ENCODE peak calls at places on chromosomes 3 and 15, in ten cellular contexts. A is breast epithelium, M is pancreas, D is tibial nerve, N is sigmoid colon, R is neural progenitor cell, Z is mammary epithelial cell, C is heart right ventricle, K is cardiac muscle cell, P is tibial artery. E is an unnamed sample.

GRCh38 chr3:142498397-142499180 is 50.8 kb upstream of the XRN1 start:
- DNase-seq in A (no peak), M (no peak), D (no peak), N (no peak), R (no peak), Z (peak; percentile 66), C (no peak), K (peak; percentile 36), P (no peak), E (no peak)

GRCh38 chr15:79994651-79995050 is 23.7 kb upstream of the BCL2A1 start:
- DNase-seq in A (peak; percentile 45), M (no peak), D (no peak), N (no peak), R (no peak), Z (peak; percentile 84), C (no peak), K (no peak), P (no peak), E (no peak)

GRCh38 chr3:14261229-14261628 is 82.6 kb downstream of the LSM3 start:
- DNase-seq in A (peak; percentile 79), M (peak; percentile 82), D (peak; percentile 90), N (peak; percentile 91), R (peak; percentile 84), Z (peak; percentile 46), C (peak; percentile 81), K (peak; percentile 88), P (peak; percentile 70), E (peak; percentile 77)

GRCh38 chr3:172315401-172316091 is 132.7 kb downstream of the GHSR start:
- DNase-seq in A (no peak), M (no peak), D (no peak), N (peak; percentile 75), R (no peak), Z (peak; percentile 58), C (peak; percentile 60), K (peak; percentile 81), P (no peak), E (no peak)

GRCh38 chr3:143331336-143331735 is 211.8 kb downstream of the CHST2 start:
- DNase-seq in A (no peak), M (no peak), D (no peak), N (no peak), R (no peak), Z (no peak), C (no peak), K (peak; percentile 48), P (no peak), E (no peak)

GRCh38 chr3:117700573-117701360 is 991.2 kb downstream of the TUSC7 start:
- DNase-seq in A (no peak), M (no peak), D (no peak), N (no peak), R (no peak), Z (no peak), C (no peak), K (no peak), P (no peak), E (no peak)

GRCh38 chr3:30343861-30344260 is 262.5 kb upstream of the TGFBR2 start:
- DNase-seq in A (no peak), M (no peak), D (no peak), N (no peak), R (no peak), Z (no peak), C (no peak), K (no peak), P (no peak), E (no peak)

GRCh38 chr3:57279685-57280084 is 12.8 kb downstream of the ASB14 start:
- DNase-seq in A (no peak), M (no peak), D (no peak), N (no peak), R (no peak), Z (no peak), C (no peak), K (no peak), P (no peak), E (no peak)

GRCh38 chr15:87031545-87032230 is 952.0 kb downstream of the AGBL1 start:
- DNase-seq in A (no peak), M (no peak), D (no peak), N (no peak), R (no peak), Z (peak; percentile 55), C (no peak), K (peak; percentile 1), P (no peak), E (peak; percentile 36)

GRCh38 chr15:39778031-39778430 is 4.6 kb downstream of the FSIP1 start:
- DNase-seq in A (no peak), M (no peak), D (no peak), N (no peak), R (no peak), Z (no peak), C (no peak), K (no peak), P (no peak), E (no peak)

GRCh38 chr3:58581328-58582091 is 4.3 kb upstream of the FAM107A start:
- DNase-seq in A (no peak), M (no peak), D (no peak), N (no peak), R (peak; percentile 95), Z (no peak), C (no peak), K (peak; percentile 29), P (no peak), E (no peak)

GRCh38 chr3:173354124-173354523 is 43.4 kb upstream of the NLGN1 start:
- DNase-seq in A (no peak), M (no peak), D (no peak), N (no peak), R (no peak), Z (no peak), C (no peak), K (no peak), P (no peak), E (no peak)

DNA sequence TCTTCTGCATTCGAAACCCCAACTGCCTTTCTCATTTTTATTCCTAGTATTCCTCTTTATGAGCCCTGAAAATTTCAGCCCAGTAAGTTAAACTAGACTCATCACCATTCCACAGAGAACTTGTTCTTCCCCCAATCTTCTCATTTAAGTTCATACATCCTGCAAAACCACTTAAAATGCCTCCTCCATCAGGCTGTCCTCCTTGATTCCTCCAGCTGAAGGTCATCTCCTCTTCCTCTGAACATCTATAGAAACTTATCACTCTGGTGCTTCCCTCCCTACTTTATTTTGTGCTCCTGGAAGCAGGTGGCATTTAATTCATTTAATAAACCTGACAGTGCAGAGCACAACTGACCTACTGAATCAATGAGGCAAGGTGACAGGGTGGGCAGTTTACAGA is 38.3 kb downstream of the VGLL4 start:
- DNase-seq in A (no peak), M (no peak), D (no peak), N (no peak), R (no peak), Z (no peak), C (no peak), K (no peak), P (no peak), E (no peak)
- H3K4me1 ChIP-seq in A (peaks cover 7% of the 10 kb centered on the region), M (peaks cover 31% of the 10 kb centered on the region), D (peaks cover 28% of the 10 kb centered on the region), N (peaks cover 95% of the 10 kb centered on the region), R (peaks cover 67% of the 10 kb centered on the region), Z (peaks cover 44% of the 10 kb centered on the region), C (peaks cover 11% of the 10 kb centered on the region), K (peaks cover 55% of the 10 kb centered on the region), P (peaks cover 89% of the 10 kb centered on the region), E (peaks cover 17% of the 10 kb centered on the region)

DNA sequence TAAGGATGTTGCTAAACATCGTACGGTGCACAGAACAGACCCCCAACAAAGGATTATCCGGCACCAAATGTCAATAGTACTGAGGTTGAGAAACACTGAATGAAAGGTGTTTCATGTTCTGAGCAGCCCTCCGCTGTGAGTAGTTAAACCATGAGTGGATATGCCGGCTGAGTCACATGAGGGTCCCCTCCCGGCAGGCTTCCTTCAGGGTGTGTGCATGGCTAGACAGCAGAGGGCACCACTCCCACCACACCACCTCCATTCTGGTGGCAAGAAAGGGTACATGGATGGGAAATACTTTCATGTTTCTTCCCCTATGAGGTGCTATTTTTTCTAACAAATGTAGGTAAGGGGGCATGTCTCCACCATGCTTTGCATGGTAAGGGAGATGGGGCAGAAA is 128.3 kb upstream of the SEMA6D start:
- DNase-seq in A (no peak), M (no peak), D (no peak), N (no peak), R (no peak), Z (no peak), C (no peak), K (no peak), P (no peak), E (no peak)
- TF ChIP-seq CTCF in A (no peak), M (no peak), D (no peak), N (no peak), R (peak; percentile 22), Z (no peak), C (no peak), K (no peak), P (no peak), E (no peak)

GRCh38 chr15:95292790-95293450 is 1037.6 kb upstream of the NR2F2 start:
- DNase-seq in A (no peak), M (no peak), D (no peak), N (no peak), R (no peak), Z (peak; percentile 24), C (no peak), K (peak; percentile 38), P (no peak), E (peak; percentile 38)
- H3K27ac ChIP-seq in A (no peak overlapping the region), M (no peak overlapping the region), D (peak overlapping the region; percentile 57), N (no peak overlapping the region), R (no peak overlapping the region), Z (no peak overlapping the region), C (peak overlapping the region; percentile 26), K (no peak overlapping the region), P (peak overlapping the region; percentile 46), E (no peak overlapping the region)

DNA sequence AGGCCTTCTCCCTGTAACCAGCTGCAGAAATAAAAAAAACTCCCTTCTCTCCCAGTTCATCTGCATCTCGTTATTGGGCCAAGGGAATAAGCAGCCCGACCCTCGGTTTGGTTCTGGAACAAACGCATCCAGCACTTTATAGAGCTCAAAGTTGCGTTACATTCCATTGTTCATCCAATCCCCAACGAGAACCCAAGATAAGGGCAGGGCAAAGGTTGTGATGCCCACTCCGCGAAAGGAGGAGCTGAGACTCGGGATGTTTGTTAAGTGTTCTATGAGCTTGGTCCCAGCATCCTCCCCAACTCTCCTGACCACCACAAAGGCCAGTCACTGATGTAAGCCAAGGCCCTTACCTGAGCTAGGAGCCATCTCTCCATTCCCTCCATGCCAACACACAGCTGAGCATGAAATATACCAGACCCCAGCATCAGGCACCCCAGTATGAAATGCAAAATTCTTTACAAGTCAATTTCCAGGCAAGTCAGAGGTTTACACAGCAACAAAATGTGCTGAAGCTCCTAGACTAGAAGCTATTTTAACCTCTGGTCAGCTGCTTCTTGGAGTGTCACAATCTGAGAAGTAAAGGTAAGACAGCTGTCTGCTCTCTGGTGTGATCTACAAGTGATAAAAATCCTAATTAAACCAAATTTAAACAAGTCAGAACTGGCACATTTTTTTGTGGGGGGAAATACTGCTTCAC is 17.9 kb downstream of the CCDC12 start:
- DNase-seq in A (no peak), M (no peak), D (no peak), N (no peak), R (no peak), Z (no peak), C (no peak), K (no peak), P (no peak), E (no peak)
- H3K4me1 ChIP-seq in A (peaks cover 15% of the 10 kb centered on the region), M (peaks cover 60% of the 10 kb centered on the region), D (peaks cover 71% of the 10 kb centered on the region), N (peaks cover 80% of the 10 kb centered on the region), R (peaks cover 23% of the 10 kb centered on the region), Z (peaks cover 40% of the 10 kb centered on the region), C (peaks cover 31% of the 10 kb centered on the region), K (peaks cover 40% of the 10 kb centered on the region), P (peaks cover 76% of the 10 kb centered on the region), E (no peaks in the 10 kb centered on the region)

E was measured in prostate gland.